ENCODE peak calls at places on chromosomes 16 and 17, in four cellular contexts. I, L, N and K are unnamed samples.

GRCh38 chr16:50640919-50641817 is 39.9 kb downstream of the SNX20 start:
- DNase-seq in L (no peak), I (no peak), N (no peak), K (no peak)

GRCh38 chr16:62068747-62069146 is 32.5 kb upstream of the CDH8 start:
- DNase-seq in I (no peak), N (no peak), L (no peak), K (no peak)

GRCh38 chr16:3046506-3047386 is at the start of gene MMP25:
- DNase-seq in L (no peak), N (no peak), I (no peak), K (no peak)

GRCh38 chr16:81975637-81976036 is 35.6 kb downstream of the SDR42E1 start:
- DNase-seq in L (no peak), I (no peak), N (no peak), K (no peak)

GRCh38 chr16:68444058-68444657 is 4.2 kb downstream of the SMPD3 start:
- DNase-seq in N (peak), I (no peak), L (no peak), K (peak)

GRCh38 chr16:70724146-70725023 is 38.5 kb upstream of the MTSS2 start:
- DNase-seq in L (no peak), I (no peak), N (no peak), K (no peak)

GRCh38 chr17:20210180-20210579 is 201.0 kb downstream of the SPECC1 start:
- DNase-seq in I (no peak), L (no peak), N (no peak), K (no peak)

GRCh38 chr17:1724351-1724868 is at the start of gene WDR81:
- DNase-seq in L (peak), I (peak), N (peak), K (peak)